ENCODE peak calls at places on chromosomes 2 and 18, in four cellular contexts. K is astrocyte of the spinal cord; R is heart right ventricle; V is CD8-positive, alpha-beta T cell. A is an unnamed sample.

GRCh38 chr2:13669607-13670006 is 952.9 kb downstream of the TRIB2 start:
- DNase-seq in V (no peak), R (no peak), K (no peak), A (no peak)

GRCh38 chr18:46759885-46760284 is 3.0 kb upstream of the ST8SIA5 start:
- DNase-seq in K (no peak), R (no peak), V (no peak), A (no peak)

GRCh38 chr18:13530879-13531387 is 195.4 kb downstream of the FAM210A start:
- DNase-seq in K (peak; percentile 64), V (no peak), R (peak; percentile 62), A (peak; percentile 64)

GRCh38 chr2:37324786-37325624 is at the start of gene PRKD3:
- DNase-seq in K (peak; percentile 55), R (peak; percentile 53), V (peak; percentile 56), A (peak; percentile 56)

GRCh38 chr2:44840186-44840850 is 101.2 kb upstream of the SIX3 start:
- DNase-seq in R (no peak), V (no peak), K (no peak), A (no peak)

GRCh38 chr2:134183679-134184078 is 70.2 kb upstream of the MGAT5 start:
- DNase-seq in K (no peak), V (no peak), R (no peak), A (no peak)

GRCh38 chr18:58398648-58399398 is 230.1 kb downstream of the ALPK2 start:
- DNase-seq in K (no peak), R (no peak), V (no peak), A (no peak)

GRCh38 chr2:159516241-159516758 is 100.0 kb downstream of the BAZ2B start:
- DNase-seq in V (no peak), R (no peak), K (peak; percentile 59), A (no peak)

GRCh38 chr2:105748564-105748963 is 3.9 kb downstream of the NCK2 start:
- DNase-seq in R (no peak), V (no peak), K (no peak), A (no peak)

GRCh38 chr2:216555274-216555673 is 56.6 kb downstream of the RPL37A start:
- DNase-seq in R (peak; percentile 72), K (peak; percentile 33), V (no peak), A (peak; percentile 54)

GRCh38 chr18:9708882-9709877 is 1.1 kb downstream of the RAB31 start:
- DNase-seq in R (peak; percentile 22), K (no peak), V (no peak), A (peak; percentile 86)

GRCh38 chr2:151292124-151292523 is 2.7 kb upstream of the NMI start:
- DNase-seq in K (no peak), R (no peak), V (no peak), A (no peak)

GRCh38 chr2:191170773-191171172 is 20.0 kb upstream of the STAT4 start:
- DNase-seq in K (no peak), R (no peak), V (no peak), A (no peak)

GRCh38 chr2:191169456-191170300 is 18.9 kb upstream of the STAT4 start:
- DNase-seq in K (no peak), V (no peak), R (no peak), A (no peak)

GRCh38 chr2:191171708-191172355 is 21.0 kb upstream of the STAT4 start:
- DNase-seq in K (peak; percentile 92), V (no peak), R (no peak), A (no peak)

GRCh38 chr2:191170301-191170636 is 19.5 kb upstream of the STAT4 start:
- DNase-seq in V (no peak), K (no peak), R (no peak), A (no peak)

DNA sequence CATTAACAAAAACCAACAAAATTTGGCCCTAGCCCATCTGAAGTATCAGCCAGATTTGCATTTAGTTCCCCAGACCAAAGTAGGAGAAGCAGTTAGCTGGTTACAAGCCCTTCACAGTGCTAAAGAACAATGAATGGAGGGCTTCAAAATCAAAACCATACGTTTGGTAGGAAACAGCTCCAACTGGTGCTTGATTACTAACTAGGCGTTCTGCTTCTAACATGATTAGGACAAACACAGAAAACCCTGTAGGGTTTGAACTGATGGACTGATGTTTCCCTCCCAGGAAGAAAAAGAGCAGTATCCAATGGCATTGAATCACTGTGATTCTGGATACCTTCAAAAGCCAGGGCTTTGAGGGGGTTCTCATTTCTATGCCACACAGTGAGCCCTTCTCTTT is 20.5 kb upstream of the STAT4 start:
- DNase-seq in V (no peak), R (no peak), K (peak; percentile 26), A (no peak)
- TF ChIP-seq CTCF in V (no peak), R (no peak), K (no peak), A (no peak)

GRCh38 chr18:34592961-34593382 is 117.1 kb upstream of the DTNA start:
- DNase-seq in R (peak; percentile 48), K (peak; percentile 85), V (no peak), A (no peak)
- H3K4me3 ChIP-seq in R (peak overlapping the region; percentile 30), K (peak overlapping the region; percentile 45), V (no peak overlapping the region), A (no peak overlapping the region)

GRCh38 chr2:170774074-170774473 is 3.9 kb downstream of the ERICH2 start:
- DNase-seq in V (no peak), R (no peak), K (no peak), A (no peak)

GRCh38 chr2:170772295-170772694 is 2.1 kb downstream of the ERICH2 start:
- DNase-seq in K (no peak), R (no peak), V (no peak), A (no peak)

GRCh38 chr2:170770304-170771048 is at the start of gene ERICH2:
- DNase-seq in V (peak; percentile 47), R (peak; percentile 84), K (peak; percentile 51), A (peak; percentile 39)

GRCh38 chr2:170770008-170770303 is 222 bp upstream of the ERICH2 start:
- DNase-seq in R (no peak), V (no peak), K (no peak), A (no peak)

DNA sequence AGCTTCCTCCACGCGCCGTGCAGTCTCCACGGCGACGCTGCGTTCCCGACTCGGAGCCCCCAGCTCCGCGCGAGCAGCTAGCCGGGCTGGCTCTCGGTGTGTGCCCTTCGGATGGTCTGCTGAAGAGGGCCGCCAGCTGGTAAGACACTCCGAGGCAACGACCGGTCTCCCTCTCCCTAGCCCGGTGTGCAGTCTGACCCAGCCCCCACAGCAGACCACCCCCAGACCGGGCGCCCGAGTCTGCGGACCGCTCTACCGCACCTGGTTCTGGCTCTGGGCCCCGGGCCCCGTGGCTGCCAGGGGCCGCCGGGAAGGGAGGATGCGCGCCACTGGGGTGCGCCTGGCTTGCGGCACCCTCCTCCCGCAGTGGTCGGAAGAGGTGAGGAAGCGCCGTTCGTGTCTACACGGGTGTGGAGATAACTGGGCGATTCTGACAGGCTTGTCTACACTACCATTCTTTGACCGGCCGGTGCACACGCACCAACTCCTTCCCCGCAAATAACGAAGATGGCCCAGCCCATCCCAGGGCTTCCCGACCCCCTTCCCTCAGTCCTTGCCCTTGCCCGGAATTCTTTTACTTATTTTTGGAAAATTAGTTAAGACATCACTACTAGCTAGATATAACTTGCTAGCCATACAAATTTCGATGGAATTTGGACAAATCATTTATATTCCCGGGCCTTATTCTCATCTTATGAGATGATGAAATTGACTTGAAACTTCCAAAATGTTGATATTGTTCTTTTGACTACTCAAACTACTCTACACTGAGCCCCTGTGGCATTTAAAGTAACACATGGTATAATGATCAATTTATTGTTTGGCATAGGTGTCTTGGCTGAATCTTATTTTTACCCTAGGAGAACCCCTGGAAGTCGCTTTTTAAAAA is 1.1 kb downstream of the ERICH2 start:
- DNase-seq in R (no peak), K (peak; percentile 17), V (peak; percentile 6), A (no peak)
- TF ChIP-seq CTCF in R (no peak), K (no peak), V (no peak), A (no peak)

DNA sequence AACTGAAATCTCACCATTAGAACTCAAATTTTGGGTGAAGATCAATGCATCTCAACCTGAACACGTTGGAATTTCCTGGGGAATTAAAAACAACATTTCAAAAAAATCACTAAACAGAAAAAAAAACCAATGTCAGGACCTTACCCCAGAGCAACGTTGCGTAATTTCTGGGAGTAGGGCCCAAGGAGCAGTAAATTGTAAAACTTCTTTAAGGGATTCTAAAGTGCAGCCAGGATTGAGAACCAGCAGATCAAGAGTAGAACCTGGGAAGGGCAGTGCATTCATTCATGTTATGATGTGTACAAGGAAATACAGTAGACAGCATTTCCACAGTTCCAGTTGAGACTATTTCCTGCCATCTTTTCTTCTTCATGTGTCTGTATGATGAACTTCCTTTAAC is 56.9 kb downstream of the RHBDD1 start:
- DNase-seq in K (no peak), V (no peak), R (no peak), A (no peak)
- H3K4me3 ChIP-seq in K (no peak overlapping the region), V (no peak overlapping the region), R (no peak overlapping the region), A (no peak overlapping the region)

GRCh38 chr2:185522472-185522871 is 216.1 kb upstream of the FSIP2 start:
- DNase-seq in V (no peak), R (no peak), K (no peak), A (no peak)
- TF ChIP-seq CTCF in V (no peak), R (no peak), K (no peak), A (no peak)

GRCh38 chr18:55317832-55318231 is 270.2 kb downstream of the TCF4 start:
- DNase-seq in R (no peak), V (no peak), K (peak; percentile 31), A (no peak)

GRCh38 chr18:55321268-55322175 is 266.5 kb downstream of the TCF4 start:
- DNase-seq in K (peak; percentile 95), R (peak; percentile 94), V (no peak), A (peak; percentile 88)

GRCh38 chr18:55318864-55319516 is 269.0 kb downstream of the TCF4 start:
- DNase-seq in K (peak; percentile 52), R (no peak), V (no peak), A (no peak)

GRCh38 chr18:55320399-55321255 is 267.4 kb downstream of the TCF4 start:
- DNase-seq in K (peak; percentile 53), V (no peak), R (no peak), A (no peak)

GRCh38 chr18:55319517-55319905 is 268.5 kb downstream of the TCF4 start:
- DNase-seq in V (no peak), R (no peak), K (peak; percentile 44), A (no peak)
- H3K4me3 ChIP-seq in V (no peak overlapping the region), R (peak overlapping the region; percentile 41), K (peak overlapping the region; percentile 33), A (no peak overlapping the region)

GRCh38 chr2:85972355-85972754 is 83.6 kb upstream of the ST3GAL5 start:
- DNase-seq in K (no peak), R (no peak), V (no peak), A (no peak)
- TF ChIP-seq CTCF in K (no peak), R (no peak), V (no peak), A (no peak)

DNA sequence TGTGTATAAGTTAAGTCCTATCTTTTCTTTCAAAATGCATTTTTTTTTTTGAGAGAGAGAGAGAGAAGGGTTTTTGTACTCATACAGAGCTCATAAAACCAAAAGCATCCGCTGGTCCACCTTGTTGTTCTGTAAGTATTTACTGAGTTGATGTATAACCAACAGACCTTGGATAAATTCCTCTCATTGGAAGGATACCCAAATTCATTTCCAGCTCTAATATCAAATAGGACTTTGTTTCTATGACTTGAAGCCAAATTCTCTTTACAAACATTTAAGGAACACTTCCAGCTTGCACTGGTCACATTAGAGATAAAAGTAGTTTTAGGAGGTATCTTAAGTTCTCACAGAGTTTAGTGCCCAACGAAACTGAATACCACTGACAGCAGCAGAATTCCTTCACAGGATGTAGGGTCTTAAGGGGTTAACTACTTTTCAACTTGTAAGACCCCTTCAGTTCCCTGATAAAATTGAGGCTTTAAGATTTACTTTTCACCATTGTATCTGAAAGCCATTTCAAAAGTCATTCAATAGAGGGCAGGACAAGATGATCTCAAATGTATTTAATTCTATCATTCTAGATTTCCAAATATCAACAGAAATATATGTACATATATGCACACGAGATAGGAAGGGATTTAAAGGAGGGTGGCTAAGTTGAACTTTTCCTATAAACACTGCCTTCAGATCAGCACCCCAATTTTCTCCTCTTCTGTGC is 1398.5 kb upstream of the CELF4 start:
- DNase-seq in K (no peak), V (no peak), R (no peak), A (no peak)
- H3K4me3 ChIP-seq in K (no peak overlapping the region), V (no peak overlapping the region), R (no peak overlapping the region), A (no peak overlapping the region)

A was measured in lower leg skin.